ENCODE peak calls at places on chromosomes 7 and 10, in seven cellular contexts. Y is AG04450, D is nephron progenitor cell, K is kidney epithelial cell, A is Calu3, U is HCT116, N is fibroblast of pulmonary artery. E is an unnamed sample.
A peak's percentile ranks its signal among the peaks of the same experiment; 100 is the strongest.

GRCh38 chr7:22393825-22394458 is 37.0 kb upstream of the RAPGEF5 start:
- DNase-seq in Y (no peak), D (no peak), K (no peak), A (no peak), U (no peak), N (no peak), E (no peak)

GRCh38 chr10:5198386-5198785 is 1.7 kb downstream of the AKR1C4 start:
- DNase-seq in Y (no peak), D (no peak), K (no peak), A (no peak), U (no peak), N (peak; percentile 26), E (no peak)

GRCh38 chr7:131234719-131235488 is 92.8 kb upstream of the MKLN1 start:
- DNase-seq in Y (no peak), D (no peak), K (no peak), A (no peak), U (no peak), N (peak; percentile 44), E (no peak)

GRCh38 chr10:3104251-3104918 is 37.0 kb downstream of the PFKP start:
- DNase-seq in Y (no peak), D (no peak), K (no peak), A (no peak), U (no peak), N (no peak), E (no peak)

GRCh38 chr10:29285624-29286051 is 3.2 kb upstream of the LYZL1 start:
- DNase-seq in Y (no peak), D (no peak), K (no peak), A (no peak), U (no peak), N (no peak), E (no peak)

GRCh38 chr7:71618281-71618680 is 486.3 kb downstream of the GALNT17 start:
- DNase-seq in Y (no peak), D (no peak), K (no peak), A (no peak), U (no peak), N (no peak), E (no peak)

GRCh38 chr10:53434413-53434812 is 661.8 kb upstream of the MBL2 start:
- DNase-seq in Y (no peak), D (no peak), K (no peak), A (no peak), U (no peak), N (no peak), E (no peak)

GRCh38 chr7:97118306-97118917 is 914 bp downstream of the SDHAF3 start:
- DNase-seq in Y (no peak), D (no peak), K (no peak), A (no peak), U (no peak), N (peak; percentile 17), E (no peak)

GRCh38 chr10:49107890-49108274 is 7.4 kb downstream of the VSTM4 start:
- DNase-seq in Y (no peak), D (no peak), K (no peak), A (no peak), U (no peak), N (no peak), E (no peak)

GRCh38 chr7:122532406-122533269 is 166.3 kb downstream of the RNF133 start:
- DNase-seq in Y (no peak), D (no peak), K (no peak), A (no peak), U (peak; percentile 4), N (peak; percentile 45), E (no peak)

GRCh38 chr7:47574473-47575328 is 7.2 kb downstream of the TNS3 start:
- DNase-seq in Y (no peak), D (no peak), K (no peak), A (no peak), U (no peak), N (no peak), E (no peak)

GRCh38 chr7:78953090-78953489 is 500.4 kb downstream of the MAGI2 start:
- DNase-seq in Y (no peak), D (no peak), K (no peak), A (no peak), U (no peak), N (no peak), E (no peak)

GRCh38 chr7:84876036-84876821 is 310.6 kb downstream of the SEMA3D start:
- DNase-seq in Y (no peak), D (no peak), K (no peak), A (no peak), U (no peak), N (no peak), E (no peak)

DNA sequence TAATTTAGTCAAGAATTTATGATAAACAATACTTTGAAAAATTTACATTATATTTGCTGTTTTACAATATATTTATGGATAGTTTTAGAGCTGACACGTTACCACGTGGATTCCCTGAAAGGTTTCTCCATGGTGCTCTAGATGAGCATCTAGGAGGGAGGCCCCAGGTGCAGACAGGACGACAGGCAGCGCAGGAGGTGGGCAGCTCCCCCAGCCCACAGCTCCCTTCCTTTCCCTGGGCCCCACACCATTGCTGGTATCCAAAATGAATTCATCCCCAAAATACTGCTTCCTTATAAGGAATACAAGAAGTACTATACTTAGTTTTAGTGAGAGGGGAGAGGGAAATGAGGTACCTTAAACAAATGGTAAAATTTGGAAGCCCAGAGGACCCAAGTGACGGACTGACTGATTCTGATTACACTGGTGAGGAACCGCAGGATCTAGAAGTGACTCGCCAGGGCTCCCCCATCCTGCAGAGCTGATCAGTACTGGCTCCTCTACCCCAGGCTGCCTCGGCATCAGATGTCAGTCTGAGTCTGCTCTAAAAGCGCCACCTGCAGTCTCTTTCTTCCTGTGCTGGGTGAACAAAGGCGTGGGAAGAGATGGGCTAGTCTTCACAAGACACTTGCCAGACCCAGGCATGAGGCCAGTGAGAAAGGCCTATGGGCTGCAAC is 89.2 kb downstream of the DLG5 start:
- DNase-seq in Y (peak; percentile 41), D (peak; percentile 56), K (no peak), A (no peak), U (no peak), N (peak; percentile 7), E (peak; percentile 44)
- TF ChIP-seq CTCF in Y (peak; percentile 41), D (peak; percentile 13), K (peak; percentile 17), A (no peak), U (peak; percentile 15), N (no peak), E (no peak)

GRCh38 chr7:36287371-36288241 is 102.1 kb upstream of the ANLN start:
- DNase-seq in Y (no peak), D (peak; percentile 21), K (no peak), A (peak; percentile 72), U (no peak), N (no peak), E (no peak)
- TF ChIP-seq CTCF in Y (no peak), D (no peak), K (no peak), A (no peak), U (no peak), N (no peak), E (no peak)

GRCh38 chr7:117667456-117667855 is 187.6 kb downstream of the CFTR start:
- DNase-seq in Y (no peak), D (no peak), K (no peak), A (no peak), U (no peak), N (peak; percentile 26), E (no peak)
- TF ChIP-seq CTCF in Y (no peak), D (no peak), K (no peak), A (no peak), U (no peak), N (no peak), E (no peak)

GRCh38 chr7:38330861-38331709 is 57.6 kb upstream of the TARP start:
- DNase-seq in Y (no peak), D (peak; percentile 32), K (no peak), A (no peak), U (no peak), N (no peak), E (no peak)
- TF ChIP-seq CTCF in Y (no peak), D (no peak), K (peak; percentile 3), A (no peak), U (peak; percentile 60), N (peak; percentile 2), E (no peak)

GRCh38 chr10:118042827-118043242 is 3.9 kb downstream of the RAB11FIP2 start:
- DNase-seq in Y (no peak), D (no peak), K (no peak), A (no peak), U (no peak), N (no peak), E (no peak)

GRCh38 chr10:118046491-118047362 is at the start of gene RAB11FIP2:
- DNase-seq in Y (peak; percentile 63), D (peak; percentile 98), K (peak; percentile 50), A (peak; percentile 91), U (peak; percentile 79), N (peak; percentile 92), E (peak; percentile 94)

GRCh38 chr10:118045154-118045841 is 1.4 kb downstream of the RAB11FIP2 start:
- DNase-seq in Y (no peak), D (no peak), K (no peak), A (no peak), U (no peak), N (no peak), E (no peak)

GRCh38 chr10:118047363-118047719 is 600 bp upstream of the RAB11FIP2 start:
- DNase-seq in Y (no peak), D (no peak), K (no peak), A (no peak), U (no peak), N (no peak), E (no peak)

DNA sequence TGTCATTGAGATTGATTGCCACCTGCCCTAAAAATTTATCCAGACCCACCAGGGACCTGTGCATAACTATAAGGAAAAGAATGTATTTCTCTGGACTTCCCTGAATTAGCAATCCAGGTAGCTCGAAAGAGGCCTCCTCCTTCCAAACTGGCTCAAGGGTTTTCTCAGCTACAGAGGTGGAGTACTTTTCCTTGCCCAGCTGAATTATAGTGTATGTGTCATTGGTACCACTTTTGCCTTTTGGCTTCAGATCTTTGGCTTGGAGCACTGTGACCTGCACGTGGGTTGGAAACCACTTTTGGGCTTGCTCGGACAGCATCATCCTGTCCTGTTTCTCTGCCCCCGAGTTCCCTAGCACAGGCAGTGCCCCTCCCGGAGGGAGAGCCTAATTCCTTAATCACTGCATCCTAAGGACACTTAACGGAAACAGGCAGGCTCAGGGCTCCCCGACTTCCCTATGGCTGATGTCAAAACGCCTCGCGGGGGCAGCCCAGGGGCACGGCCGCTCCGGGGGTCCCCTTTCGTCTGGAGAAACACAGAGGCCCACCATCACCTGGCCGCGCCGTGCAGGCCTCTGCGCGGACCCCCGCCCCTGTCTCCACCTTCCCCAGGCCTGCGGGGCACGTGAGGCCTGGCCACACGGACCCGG is 775 bp downstream of the RAB11FIP2 start:
- DNase-seq in Y (no peak), D (no peak), K (no peak), A (peak; percentile 21), U (peak; percentile 12), N (peak; percentile 45), E (no peak)
- TF ChIP-seq CTCF in Y (no peak), D (no peak), K (no peak), A (no peak), U (no peak), N (no peak), E (no peak)

DNA sequence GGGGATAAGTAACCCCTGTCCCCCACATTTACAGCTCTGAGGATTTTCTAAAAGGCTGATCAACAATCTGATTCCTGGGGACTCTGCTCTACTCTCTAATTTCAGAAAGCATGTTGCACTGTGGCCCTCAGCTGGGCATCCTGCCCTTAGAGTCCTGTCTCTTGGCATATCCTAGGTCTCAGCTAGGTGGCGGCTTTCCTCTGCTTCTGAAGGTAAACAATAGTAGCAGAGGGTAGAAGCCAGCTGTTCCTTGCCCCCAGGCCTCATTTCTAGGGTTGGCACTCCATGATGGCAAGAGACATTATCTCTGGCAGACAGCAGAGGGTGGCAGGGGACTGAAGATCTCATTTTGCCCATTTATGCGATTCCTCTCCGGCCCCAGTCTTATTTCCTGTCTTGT is 77.0 kb downstream of the ADCYAP1R1 start:
- DNase-seq in Y (no peak), D (no peak), K (no peak), A (peak; percentile 34), U (no peak), N (no peak), E (no peak)
- TF ChIP-seq CTCF in Y (no peak), D (no peak), K (no peak), A (peak; percentile 54), U (peak; percentile 45), N (no peak), E (no peak)

GRCh38 chr10:16520900-16521299 is 779 bp downstream of the C1QL3 start:
- DNase-seq in Y (no peak), D (peak; percentile 57), K (no peak), A (peak; percentile 26), U (no peak), N (peak; percentile 10), E (peak; percentile 54)
- TF ChIP-seq CTCF in Y (peak; percentile 34), D (no peak), K (peak; percentile 57), A (peak; percentile 14), U (no peak), N (peak; percentile 26), E (no peak)

E was measured in endothelial cell.